ENCODE peak calls at places on chromosome 14, in ten cellular contexts. G is neural crest cell; D is KG1; N is mucosa of gallbladder; K is NCI-H460; P is DMS79 treated with DMSO at 0.1 percent for 48 hours; F is stimulated activated CD4-positive, alpha-beta T cell treated with anti-CD3 and anti-CD28 coated beads, Interleukin-1b, Interleukin-23, amount 100 ng/mL, for 1 hour; U is sciatic nerve; X is fibroblast of pulmonary artery; T is SK-MEL-5. W is an unnamed sample.

GRCh38 chr14:105502446-105503295 is 11.6 kb downstream of the TEDC1 start:
- DNase-seq in P (no peak), D (no peak), N (no peak), K (no peak), T (no peak), X (no peak), F (no peak), G (no peak), U (no peak), W (no peak)

GRCh38 chr14:104313674-104314073 is 175.3 kb downstream of the KIF26A start:
- DNase-seq in P (no peak), N (no peak), F (no peak), U (no peak), K (no peak), X (no peak), D (no peak), G (no peak), T (no peak), W (no peak)

GRCh38 chr14:98924046-98924445 is 348.0 kb downstream of the BCL11B start:
- DNase-seq in T (no peak), X (no peak), F (no peak), K (no peak), G (no peak), D (no peak), N (no peak), U (peak), P (no peak), W (no peak)

GRCh38 chr14:74510211-74510931 is 16.8 kb downstream of the ISCA2 start:
- DNase-seq in P (no peak), U (peak), K (no peak), G (peak), X (peak), D (no peak), N (no peak), F (no peak), T (peak), W (no peak)

GRCh38 chr14:99100871-99101270 is 171.1 kb downstream of the BCL11B start:
- DNase-seq in K (no peak), X (no peak), P (no peak), F (no peak), U (no peak), N (no peak), G (no peak), T (no peak), D (no peak), W (no peak)

GRCh38 chr14:67943947-67944346 is 124.4 kb downstream of the RAD51B start:
- DNase-seq in T (peak), P (peak), K (peak), U (peak), X (peak), F (peak), D (peak), N (peak), G (peak), W (peak)

GRCh38 chr14:92874961-92875360 is 48.0 kb upstream of the CHGA start:
- DNase-seq in G (no peak), U (no peak), K (no peak), D (no peak), F (no peak), T (no peak), N (no peak), P (no peak), X (no peak), W (no peak)

GRCh38 chr14:87097021-87097420 is 896.0 kb downstream of the GALC start:
- DNase-seq in T (no peak), U (no peak), P (peak), X (peak), D (no peak), F (no peak), G (no peak), N (no peak), K (no peak), W (peak)

GRCh38 chr14:92035890-92036289 is 4.0 kb downstream of the TRIP11 start:
- DNase-seq in U (no peak), N (no peak), T (no peak), K (no peak), G (no peak), P (peak), D (no peak), F (no peak), X (no peak), W (no peak)

GRCh38 chr14:60095781-60096450 is 4.2 kb downstream of the PCNX4 start:
- DNase-seq in N (no peak), T (no peak), P (no peak), K (no peak), U (no peak), D (no peak), F (no peak), G (no peak), X (peak), W (no peak)

W was measured in A673.